ENCODE peak calls at places on chromosomes 12 and 14, in four cellular contexts. One of them, this sample, is unnamed.

GRCh38 chr12:124390442-124391116 is 95.7 kb downstream of the RFLNA start:
- DNase-seq in OCI-LY7: peak; percentile 45
- DNase-seq in IMR-90: peak; percentile 82
- DNase-seq in adrenal gland: peak; percentile 79
- DNase-seq in this sample: no peak

GRCh38 chr12:124617615-124618014 is 50.2 kb upstream of the NCOR2 start:
- DNase-seq in OCI-LY7: no peak
- DNase-seq in IMR-90: no peak
- DNase-seq in adrenal gland: peak; percentile 97
- DNase-seq in this sample: no peak

GRCh38 chr12:29534935-29535334 is 37.4 kb upstream of the OVCH1 start:
- DNase-seq in OCI-LY7: no peak
- DNase-seq in IMR-90: peak; percentile 26
- DNase-seq in adrenal gland: no peak
- DNase-seq in this sample: no peak

GRCh38 chr14:58765843-58766242 is 128.1 kb downstream of the DACT1 start:
- DNase-seq in OCI-LY7: no peak
- DNase-seq in IMR-90: no peak
- DNase-seq in adrenal gland: no peak
- DNase-seq in this sample: no peak

GRCh38 chr14:42428996-42429395 is 822.3 kb downstream of the LRFN5 start:
- DNase-seq in OCI-LY7: peak; percentile 75
- DNase-seq in IMR-90: no peak
- DNase-seq in adrenal gland: no peak
- DNase-seq in this sample: no peak

GRCh38 chr12:39831587-39832315 is 212.1 kb upstream of the ABCD2 start:
- DNase-seq in OCI-LY7: no peak
- DNase-seq in IMR-90: peak; percentile 30
- DNase-seq in adrenal gland: no peak
- DNase-seq in this sample: no peak

GRCh38 chr12:24380122-24380521 is 430.7 kb upstream of the SOX5 start:
- DNase-seq in OCI-LY7: no peak
- DNase-seq in IMR-90: peak; percentile 27
- DNase-seq in adrenal gland: no peak
- DNase-seq in this sample: no peak

GRCh38 chr12:121092034-121092433 is 40.6 kb upstream of the P2RX7 start:
- DNase-seq in OCI-LY7: no peak
- DNase-seq in IMR-90: no peak
- DNase-seq in adrenal gland: no peak
- DNase-seq in this sample: no peak

GRCh38 chr14:79971330-79971729 is 240.0 kb downstream of the DIO2 start:
- DNase-seq in OCI-LY7: no peak
- DNase-seq in IMR-90: peak; percentile 87
- DNase-seq in adrenal gland: no peak
- DNase-seq in this sample: no peak

GRCh38 chr14:24956104-24956503 is 93.8 kb downstream of the STXBP6 start:
- DNase-seq in OCI-LY7: no peak
- DNase-seq in IMR-90: no peak
- DNase-seq in adrenal gland: no peak
- DNase-seq in this sample: no peak

GRCh38 chr12:122421815-122422737 is at the start of gene CLIP1:
- DNase-seq in OCI-LY7: peak; percentile 75
- DNase-seq in IMR-90: peak; percentile 65
- DNase-seq in adrenal gland: peak; percentile 72
- DNase-seq in this sample: peak; percentile 68

GRCh38 chr14:74737753-74738325 is 24.9 kb downstream of the FCF1 start:
- DNase-seq in OCI-LY7: no peak
- DNase-seq in IMR-90: peak; percentile 50
- DNase-seq in adrenal gland: peak; percentile 86
- DNase-seq in this sample: no peak

GRCh38 chr12:133256321-133256720 is 20.6 kb upstream of the ANHX start:
- DNase-seq in OCI-LY7: no peak
- DNase-seq in IMR-90: no peak
- DNase-seq in adrenal gland: no peak
- DNase-seq in this sample: no peak

GRCh38 chr12:19230896-19231295 is 101.4 kb downstream of the PLEKHA5 start:
- DNase-seq in OCI-LY7: no peak
- DNase-seq in IMR-90: no peak
- DNase-seq in adrenal gland: no peak
- DNase-seq in this sample: no peak

GRCh38 chr12:92065018-92065499 is 80.6 kb downstream of the BTG1 start:
- DNase-seq in OCI-LY7: peak; percentile 23
- DNase-seq in IMR-90: peak; percentile 61
- DNase-seq in adrenal gland: no peak
- DNase-seq in this sample: no peak

GRCh38 chr12:75656650-75657049 is 145.2 kb upstream of the KRR1 start:
- DNase-seq in OCI-LY7: no peak
- DNase-seq in IMR-90: peak; percentile 95
- DNase-seq in adrenal gland: no peak
- DNase-seq in this sample: peak; percentile 94

GRCh38 chr12:67747869-67748760 is 99.6 kb downstream of the DYRK2 start:
- DNase-seq in OCI-LY7: no peak
- DNase-seq in IMR-90: peak; percentile 72
- DNase-seq in adrenal gland: peak; percentile 65
- DNase-seq in this sample: no peak

GRCh38 chr12:11711675-11712327 is 62.3 kb downstream of the ETV6 start:
- DNase-seq in OCI-LY7: no peak
- DNase-seq in IMR-90: peak; percentile 67
- DNase-seq in adrenal gland: peak; percentile 38
- DNase-seq in this sample: no peak

GRCh38 chr12:12896261-12896660 is 4.9 kb downstream of the GPRC5A start:
- DNase-seq in OCI-LY7: no peak
- DNase-seq in IMR-90: peak; percentile 84
- DNase-seq in adrenal gland: no peak
- DNase-seq in this sample: no peak

GRCh38 chr14:25132734-25133422 is 82.9 kb upstream of the STXBP6 start:
- DNase-seq in OCI-LY7: peak; percentile 62
- DNase-seq in IMR-90: peak; percentile 55
- DNase-seq in adrenal gland: peak; percentile 64
- DNase-seq in this sample: no peak

GRCh38 chr14:46215801-46216200 is 435.8 kb downstream of the RPL10L start:
- DNase-seq in OCI-LY7: no peak
- DNase-seq in IMR-90: no peak
- DNase-seq in adrenal gland: no peak
- DNase-seq in this sample: no peak

GRCh38 chr12:68521848-68522502 is 88.7 kb upstream of the RAP1B start:
- DNase-seq in OCI-LY7: no peak
- DNase-seq in IMR-90: no peak
- DNase-seq in adrenal gland: no peak
- DNase-seq in this sample: no peak

GRCh38 chr14:21846227-21846885 is 172.7 kb upstream of the OR4E1 start:
- DNase-seq in OCI-LY7: peak; percentile 46
- DNase-seq in IMR-90: peak; percentile 0
- DNase-seq in adrenal gland: no peak
- DNase-seq in this sample: no peak

GRCh38 chr12:121926874-121927706 is 8.7 kb downstream of the CFAP251 start:
- DNase-seq in OCI-LY7: peak; percentile 72
- DNase-seq in IMR-90: no peak
- DNase-seq in adrenal gland: no peak
- DNase-seq in this sample: no peak

GRCh38 chr12:132658149-132658905 is 28.8 kb downstream of the POLE start:
- DNase-seq in OCI-LY7: no peak
- DNase-seq in IMR-90: no peak
- DNase-seq in adrenal gland: no peak
- DNase-seq in this sample: no peak

GRCh38 chr12:124732275-124733075 is 131.2 kb downstream of the SCARB1 start:
- DNase-seq in OCI-LY7: no peak
- DNase-seq in IMR-90: no peak
- DNase-seq in adrenal gland: no peak
- DNase-seq in this sample: no peak

DNA sequence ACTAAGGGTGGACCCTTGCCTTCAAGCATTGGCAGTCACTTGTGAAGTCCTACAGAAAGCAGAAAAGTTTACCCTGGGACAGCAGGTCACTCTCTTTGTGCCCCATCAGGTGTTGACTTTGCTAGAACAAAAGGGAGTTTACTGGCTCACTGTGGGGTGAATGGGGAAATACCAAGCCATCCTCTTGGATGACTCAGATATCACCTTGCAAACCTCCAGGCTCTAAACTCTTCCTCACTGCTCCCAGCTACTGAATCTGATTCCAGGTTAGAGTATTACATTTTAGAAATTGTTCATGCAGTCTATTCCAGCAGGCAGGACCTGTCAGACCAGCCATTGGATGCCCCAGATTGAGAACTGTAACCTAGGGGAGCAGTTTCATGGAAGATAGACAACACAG is 7.3 kb upstream of the EDDM3B start:
- DNase-seq in OCI-LY7: no peak
- DNase-seq in IMR-90: no peak
- DNase-seq in adrenal gland: no peak
- DNase-seq in this sample: no peak
- H3K4me1 ChIP-seq in OCI-LY7: no peaks in the 10 kb centered on the region
- H3K4me1 ChIP-seq in IMR-90: no peaks in the 10 kb centered on the region
- H3K4me1 ChIP-seq in adrenal gland: no peaks in the 10 kb centered on the region
- H3K4me1 ChIP-seq in this sample: no peaks in the 10 kb centered on the region

GRCh38 chr14:102209224-102209966 is 69.7 kb downstream of the WDR20 start:
- DNase-seq in OCI-LY7: no peak
- DNase-seq in IMR-90: peak; percentile 28
- DNase-seq in adrenal gland: peak; percentile 91
- DNase-seq in this sample: no peak
- TF ChIP-seq CTCF in OCI-LY7: no peak
- TF ChIP-seq CTCF in IMR-90: peak; percentile 22
- TF ChIP-seq CTCF in adrenal gland: peak; percentile 75
- TF ChIP-seq CTCF in this sample: peak; percentile 28

GRCh38 chr12:108304633-108305032 is 34.5 kb downstream of the CMKLR1 start:
- DNase-seq in OCI-LY7: no peak
- DNase-seq in IMR-90: no peak
- DNase-seq in adrenal gland: no peak
- DNase-seq in this sample: no peak
- H3K4me1 ChIP-seq in OCI-LY7: no peaks in the 10 kb centered on the region
- H3K4me1 ChIP-seq in IMR-90: no peaks in the 10 kb centered on the region
- H3K4me1 ChIP-seq in adrenal gland: peaks cover 55% of the 10 kb centered on the region
- H3K4me1 ChIP-seq in this sample: peaks cover 13% of the 10 kb centered on the region

DNA sequence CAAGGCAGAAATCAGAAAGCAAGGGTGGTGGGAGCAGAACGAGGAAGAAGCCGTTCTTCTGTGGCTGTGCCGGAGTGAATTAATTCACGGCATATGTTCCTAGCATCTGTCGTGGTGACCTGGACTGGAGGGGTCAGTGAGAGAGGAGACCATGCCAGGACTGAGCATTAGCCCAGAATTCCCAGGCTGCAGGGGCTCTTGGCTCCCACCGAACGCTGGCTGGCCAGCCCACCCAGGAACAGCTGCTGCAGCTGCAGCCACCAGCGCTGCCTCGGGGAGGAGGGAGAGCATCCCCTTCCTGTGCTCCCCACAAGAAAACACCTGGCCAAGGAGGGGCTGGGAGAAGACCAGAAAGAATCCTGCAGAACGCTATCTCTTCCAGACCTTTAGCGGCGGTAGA is 62.6 kb upstream of the GPATCH2L start:
- DNase-seq in OCI-LY7: no peak
- DNase-seq in IMR-90: no peak
- DNase-seq in adrenal gland: no peak
- DNase-seq in this sample: no peak
- TF ChIP-seq CTCF in OCI-LY7: no peak
- TF ChIP-seq CTCF in IMR-90: no peak
- TF ChIP-seq CTCF in adrenal gland: no peak
- TF ChIP-seq CTCF in this sample: no peak

GRCh38 chr12:89672589-89672979 is 36.1 kb downstream of the ATP2B1 start:
- DNase-seq in OCI-LY7: no peak
- DNase-seq in IMR-90: no peak
- DNase-seq in adrenal gland: no peak
- DNase-seq in this sample: no peak
- H3K4me1 ChIP-seq in OCI-LY7: peaks cover 4% of the 10 kb centered on the region
- H3K4me1 ChIP-seq in IMR-90: peaks cover 6% of the 10 kb centered on the region
- H3K4me1 ChIP-seq in adrenal gland: peaks cover 5% of the 10 kb centered on the region
- H3K4me1 ChIP-seq in this sample: no peaks in the 10 kb centered on the region

GRCh38 chr14:31420319-31421081 is at the start of gene HEATR5A:
- DNase-seq in OCI-LY7: peak; percentile 95
- DNase-seq in IMR-90: peak; percentile 94
- DNase-seq in adrenal gland: peak; percentile 96
- DNase-seq in this sample: peak; percentile 96
- TF ChIP-seq CTCF in OCI-LY7: peak; percentile 54
- TF ChIP-seq CTCF in IMR-90: peak; percentile 39
- TF ChIP-seq CTCF in adrenal gland: no peak
- TF ChIP-seq CTCF in this sample: peak; percentile 37